ENCODE peak calls at places on chromosome 21, in nine cellular contexts. D is GM23248; R is A549; P is RWPE2; B is mammary epithelial cell; I is heart left ventricle; T is fibroblast of lung; E is pancreas; W is naive thymus-derived CD4-positive, alpha-beta T cell. Q is an unnamed sample.

GRCh38 chr21:43986544-43987451 is 25.3 kb upstream of the TRAPPC10 start:
- DNase-seq in T (no peak), E (no peak), R (no peak), I (no peak), B (no peak), D (no peak), W (no peak), P (no peak), Q (no peak)

GRCh38 chr21:43918385-43918947 is 53.4 kb downstream of the AGPAT3 start:
- DNase-seq in W (no peak), I (peak; percentile 23), B (no peak), P (no peak), R (no peak), E (no peak), T (no peak), D (no peak), Q (no peak)

GRCh38 chr21:42614811-42615342 is 38.5 kb upstream of the PDE9A start:
- DNase-seq in W (peak; percentile 53), R (peak; percentile 25), D (peak; percentile 29), I (no peak), T (no peak), B (peak; percentile 88), P (peak; percentile 76), E (peak; percentile 57), Q (peak; percentile 83)

GRCh38 chr21:42468511-42469131 is 27.4 kb downstream of the RSPH1 start:
- DNase-seq in E (no peak), P (no peak), D (no peak), I (no peak), B (peak; percentile 20), T (no peak), R (no peak), W (no peak), Q (no peak)

GRCh38 chr21:23853796-23854379 is 1753.4 kb downstream of the MRPL39 start:
- DNase-seq in P (no peak), I (no peak), T (peak; percentile 35), D (peak; percentile 1), W (peak; percentile 41), B (no peak), R (no peak), E (no peak), Q (peak; percentile 3)

GRCh38 chr21:44533121-44533890 is 6.7 kb downstream of the KRTAP10-1 start:
- DNase-seq in E (peak; percentile 8), W (no peak), I (no peak), D (no peak), B (no peak), P (peak; percentile 56), R (no peak), T (no peak), Q (no peak)

GRCh38 chr21:39657091-39657689 is 44.5 kb downstream of the B3GALT5 start:
- DNase-seq in P (no peak), I (no peak), R (no peak), D (no peak), W (no peak), B (no peak), T (no peak), E (peak; percentile 54), Q (no peak)

GRCh38 chr21:41428847-41429246 is 2.8 kb downstream of the MX1 start:
- DNase-seq in B (no peak), I (no peak), E (no peak), T (no peak), W (no peak), D (no peak), R (no peak), P (no peak), Q (no peak)

GRCh38 chr21:39666681-39667315 is 54.1 kb downstream of the B3GALT5 start:
- DNase-seq in W (no peak), P (no peak), B (no peak), T (no peak), D (no peak), E (peak; percentile 63), R (no peak), I (no peak), Q (no peak)

GRCh38 chr21:42675403-42675802 is 22.0 kb downstream of the PDE9A start:
- DNase-seq in T (no peak), E (no peak), I (no peak), W (no peak), B (no peak), P (no peak), R (no peak), D (no peak), Q (no peak)

GRCh38 chr21:26519142-26519541 is 53.9 kb downstream of the CYYR1 start:
- DNase-seq in T (no peak), B (no peak), W (no peak), D (no peak), P (no peak), E (no peak), R (no peak), I (no peak), Q (no peak)

GRCh38 chr21:42280356-42281195 is 34.6 kb downstream of the TFF3 start:
- DNase-seq in P (no peak), T (no peak), W (no peak), E (no peak), B (no peak), D (no peak), R (no peak), I (no peak), Q (no peak)

GRCh38 chr21:35106246-35106835 is 57.2 kb upstream of the RUNX1 start:
- DNase-seq in R (no peak), B (no peak), W (no peak), E (no peak), T (no peak), D (no peak), P (no peak), I (no peak), Q (no peak)

GRCh38 chr21:35478096-35479080 is 429.3 kb upstream of the RUNX1 start:
- DNase-seq in D (no peak), W (no peak), T (peak; percentile 51), P (no peak), B (no peak), I (no peak), R (no peak), E (no peak), Q (no peak)

GRCh38 chr21:17270234-17270633 is 242.6 kb upstream of the CXADR start:
- DNase-seq in B (peak; percentile 13), P (no peak), D (peak; percentile 78), W (no peak), T (peak; percentile 71), R (peak; percentile 4), E (no peak), I (no peak), Q (peak; percentile 4)

GRCh38 chr21:43812957-43813730 is 23.8 kb downstream of the RRP1 start:
- DNase-seq in R (no peak), I (no peak), D (no peak), P (no peak), B (no peak), T (no peak), W (no peak), E (no peak), Q (no peak)

GRCh38 chr21:35204850-35205564 is 155.9 kb upstream of the RUNX1 start:
- DNase-seq in T (peak; percentile 97), E (peak; percentile 76), P (no peak), R (no peak), I (peak; percentile 86), W (peak; percentile 9), B (no peak), D (peak; percentile 85), Q (no peak)

GRCh38 chr21:41817228-41817627 is 50.4 kb upstream of the RIPK4 start:
- DNase-seq in P (no peak), I (peak; percentile 60), E (peak; percentile 76), T (peak; percentile 73), D (peak; percentile 87), W (peak; percentile 29), R (peak; percentile 59), B (peak; percentile 65), Q (peak; percentile 48)

GRCh38 chr21:27806261-27806660 is 839.4 kb upstream of the ADAMTS5 start:
- DNase-seq in T (no peak), D (no peak), E (no peak), I (no peak), W (no peak), R (no peak), B (no peak), P (no peak), Q (no peak)

GRCh38 chr21:42414928-42415769 is 11.4 kb downstream of the UBASH3A start:
- DNase-seq in T (peak; percentile 3), P (peak; percentile 89), I (no peak), D (peak; percentile 60), B (peak; percentile 93), W (peak; percentile 66), R (peak; percentile 74), E (no peak), Q (peak; percentile 9)

GRCh38 chr21:16211339-16212303 is 481.8 kb downstream of the USP25 start:
- DNase-seq in E (no peak), W (no peak), I (no peak), T (peak; percentile 13), B (peak; percentile 23), P (no peak), R (no peak), D (peak; percentile 21), Q (peak; percentile 34)
- H3K4me1 ChIP-seq in E (no peaks in the 10 kb centered on the region), W (no peaks in the 10 kb centered on the region), I (peaks cover 8% of the 10 kb centered on the region), T (no peaks in the 10 kb centered on the region), B (no peaks in the 10 kb centered on the region), P (no peaks in the 10 kb centered on the region), R (peaks cover 3% of the 10 kb centered on the region), D (peaks cover 10% of the 10 kb centered on the region), Q (no peaks in the 10 kb centered on the region)

GRCh38 chr21:36704958-36705678 is 6.2 kb downstream of the SIM2 start:
- DNase-seq in I (no peak), D (no peak), R (no peak), T (no peak), B (no peak), W (no peak), P (no peak), E (no peak), Q (no peak)
- H3K4me1 ChIP-seq in I (peaks cover 27% of the 10 kb centered on the region), D (no peaks in the 10 kb centered on the region), R (peaks cover 20% of the 10 kb centered on the region), T (no peaks in the 10 kb centered on the region), B (peaks cover 30% of the 10 kb centered on the region), W (no peaks in the 10 kb centered on the region), P (peaks cover 10% of the 10 kb centered on the region), E (peaks cover 6% of the 10 kb centered on the region), Q (no peaks in the 10 kb centered on the region)

DNA sequence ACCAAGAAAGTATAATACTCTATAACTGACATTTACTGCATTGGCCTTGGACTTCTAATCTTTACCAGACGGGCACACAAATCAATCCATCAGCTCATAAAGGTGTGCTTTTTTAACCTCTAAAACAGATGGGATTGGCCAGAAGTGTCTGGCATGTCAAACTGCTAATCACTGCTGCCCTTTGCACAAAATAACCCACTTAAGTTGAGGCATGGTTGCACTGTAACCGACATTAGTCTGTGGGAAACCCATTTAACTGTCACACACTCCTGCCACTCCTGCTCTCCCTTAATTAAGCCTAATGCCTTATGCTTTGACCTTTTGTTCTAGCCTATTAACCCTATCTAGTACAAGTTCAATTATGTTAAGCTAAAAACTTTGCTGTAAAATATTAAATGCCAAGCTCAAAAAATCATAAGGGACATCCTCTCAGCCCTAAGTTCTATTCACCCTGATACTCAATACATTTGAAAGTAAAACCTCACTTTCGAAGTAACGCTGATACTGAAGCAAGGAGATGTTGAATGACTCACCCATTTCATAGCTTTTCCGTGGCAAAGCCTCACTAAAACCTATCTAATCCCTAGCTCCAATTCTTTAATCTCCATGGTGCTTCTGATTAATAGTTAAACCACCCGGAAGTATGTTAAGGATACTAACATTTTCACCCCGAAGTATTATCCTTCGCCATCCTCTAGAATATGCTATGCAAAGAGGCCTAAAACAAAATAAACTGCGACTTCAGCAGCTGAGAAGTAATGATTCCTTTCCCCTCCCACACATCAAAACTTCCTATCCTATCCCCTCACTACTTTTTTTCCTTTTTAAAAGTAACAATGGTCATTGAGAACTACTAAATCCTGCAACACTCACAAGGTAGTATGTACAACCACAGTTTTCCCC is 12.9 kb downstream of the NRIP1 start:
- DNase-seq in I (no peak), B (no peak), T (no peak), R (no peak), D (no peak), P (no peak), W (no peak), E (no peak), Q (no peak)
- H3K4me1 ChIP-seq in I (peaks cover 26% of the 10 kb centered on the region), B (no peaks in the 10 kb centered on the region), T (no peaks in the 10 kb centered on the region), R (peaks cover 81% of the 10 kb centered on the region), D (peaks cover 29% of the 10 kb centered on the region), P (peaks cover 42% of the 10 kb centered on the region), W (no peaks in the 10 kb centered on the region), E (peaks cover 64% of the 10 kb centered on the region), Q (peaks cover 9% of the 10 kb centered on the region)

GRCh38 chr21:29233611-29234540 is 64.8 kb upstream of the BACH1 start:
- DNase-seq in I (no peak), W (no peak), B (peak; percentile 39), E (no peak), T (no peak), P (no peak), D (no peak), R (no peak), Q (no peak)
- H3K4me1 ChIP-seq in I (no peaks in the 10 kb centered on the region), W (no peaks in the 10 kb centered on the region), B (peaks cover 29% of the 10 kb centered on the region), E (no peaks in the 10 kb centered on the region), T (peaks cover 7% of the 10 kb centered on the region), P (peaks cover 40% of the 10 kb centered on the region), D (peaks cover 57% of the 10 kb centered on the region), R (peaks cover 8% of the 10 kb centered on the region), Q (peaks cover 40% of the 10 kb centered on the region)

Q was measured in foreskin keratinocyte.